ENCODE peak calls at places on chromosomes 12 and 14, in six cellular contexts. Q is left ventricle myocardium inferior; T is heart right ventricle; B is naive thymus-derived CD4-positive, alpha-beta T cell; O is HepG2; M is prostate gland. Y is an unnamed sample.

GRCh38 chr14:66228267-66228970 is 257.8 kb upstream of the CCDC196 start:
- DNase-seq in Q (no peak), T (no peak), B (no peak), O (no peak), M (no peak), Y (no peak)

GRCh38 chr12:41521872-41522379 is 333.8 kb downstream of the PDZRN4 start:
- DNase-seq in Q (no peak), T (no peak), B (no peak), O (no peak), M (no peak), Y (no peak)

GRCh38 chr12:3959799-3960560 is 86.8 kb upstream of the PARP11 start:
- DNase-seq in Q (peak; percentile 21), T (no peak), B (no peak), O (peak; percentile 83), M (no peak), Y (no peak)

GRCh38 chr14:96962337-96962736 is 165.2 kb downstream of the VRK1 start:
- DNase-seq in Q (no peak), T (no peak), B (peak; percentile 59), O (no peak), M (no peak), Y (no peak)

GRCh38 chr14:94655169-94655710 is 43.0 kb downstream of the SERPINA3 start:
- DNase-seq in Q (no peak), T (no peak), B (no peak), O (no peak), M (peak; percentile 40), Y (no peak)

GRCh38 chr12:93191956-93192355 is 185.8 kb upstream of the NUDT4 start:
- DNase-seq in Q (no peak), T (no peak), B (no peak), O (no peak), M (no peak), Y (no peak)

GRCh38 chr12:64025174-64025958 is 180.9 kb downstream of the SRGAP1 start:
- DNase-seq in Q (no peak), T (no peak), B (no peak), O (no peak), M (no peak), Y (no peak)

GRCh38 chr12:105240233-105240632 is 4.3 kb upstream of the APPL2 start:
- DNase-seq in Q (no peak), T (no peak), B (no peak), O (no peak), M (no peak), Y (no peak)

GRCh38 chr12:12985817-12986408 is 14.2 kb downstream of the HEBP1 start:
- DNase-seq in Q (no peak), T (no peak), B (no peak), O (peak; percentile 11), M (no peak), Y (peak; percentile 39)

GRCh38 chr12:12952036-12952435 is at the start of gene GPRC5D:
- DNase-seq in Q (no peak), T (no peak), B (no peak), O (no peak), M (no peak), Y (no peak)

GRCh38 chr12:19498099-19498498 is 58.8 kb downstream of the AEBP2 start:
- DNase-seq in Q (no peak), T (no peak), B (no peak), O (no peak), M (no peak), Y (no peak)

GRCh38 chr14:23829736-23830474 is 123.7 kb upstream of the DHRS4 start:
- DNase-seq in Q (no peak), T (no peak), B (no peak), O (peak; percentile 81), M (peak; percentile 5), Y (peak; percentile 66)

GRCh38 chr12:82216475-82216874 is 141.7 kb downstream of the CCDC59 start:
- DNase-seq in Q (no peak), T (no peak), B (no peak), O (no peak), M (no peak), Y (no peak)

GRCh38 chr14:58362798-58363412 is 32.8 kb upstream of the TOMM20L start:
- DNase-seq in Q (no peak), T (no peak), B (peak; percentile 23), O (peak; percentile 41), M (no peak), Y (no peak)

GRCh38 chr14:58270628-58271027 is 26.0 kb downstream of the PSMA3 start:
- DNase-seq in Q (no peak), T (no peak), B (no peak), O (no peak), M (no peak), Y (no peak)

GRCh38 chr14:77082356-77082755 is 15.7 kb upstream of the CIPC start:
- DNase-seq in Q (no peak), T (no peak), B (no peak), O (no peak), M (no peak), Y (no peak)

GRCh38 chr14:26719514-26719913 is 121.7 kb upstream of the NOVA1 start:
- DNase-seq in Q (no peak), T (no peak), B (no peak), O (peak; percentile 34), M (no peak), Y (no peak)

GRCh38 chr12:113136128-113136989 is 798 bp upstream of the RASAL1 start:
- DNase-seq in Q (no peak), T (no peak), B (peak; percentile 74), O (no peak), M (no peak), Y (peak; percentile 67)

GRCh38 chr12:103457471-103457870 is 38.3 kb downstream of the C12orf42 start:
- DNase-seq in Q (no peak), T (no peak), B (no peak), O (no peak), M (no peak), Y (no peak)

GRCh38 chr14:92481811-92482559 is 31.6 kb upstream of the RIN3 start:
- DNase-seq in Q (no peak), T (no peak), B (no peak), O (no peak), M (no peak), Y (no peak)

GRCh38 chr14:95143813-95144620 is 13.3 kb downstream of the DICER1 start:
- DNase-seq in Q (no peak), T (no peak), B (no peak), O (no peak), M (no peak), Y (no peak)

GRCh38 chr12:59393506-59393905 is 202.3 kb upstream of the SLC16A7 start:
- DNase-seq in Q (no peak), T (no peak), B (no peak), O (no peak), M (no peak), Y (no peak)

GRCh38 chr14:105530446-105531087 is 4.2 kb downstream of the TMEM121 start:
- DNase-seq in Q (no peak), T (no peak), B (no peak), O (no peak), M (no peak), Y (no peak)

GRCh38 chr14:105528859-105529505 is 2.6 kb downstream of the TMEM121 start:
- DNase-seq in Q (no peak), T (no peak), B (peak; percentile 32), O (no peak), M (no peak), Y (no peak)

GRCh38 chr14:105528197-105528858 is 1.9 kb downstream of the TMEM121 start:
- DNase-seq in Q (peak; percentile 79), T (peak; percentile 85), B (peak; percentile 76), O (peak; percentile 38), M (peak; percentile 69), Y (peak; percentile 79)

GRCh38 chr14:105531088-105531957 is 4.9 kb downstream of the TMEM121 start:
- DNase-seq in Q (no peak), T (no peak), B (no peak), O (no peak), M (no peak), Y (no peak)

GRCh38 chr14:105529506-105530445 is 3.4 kb downstream of the TMEM121 start:
- DNase-seq in Q (no peak), T (no peak), B (peak; percentile 21), O (peak; percentile 50), M (no peak), Y (no peak)
- H3K4me3 ChIP-seq in Q (peak overlapping the region; percentile 81), T (peak overlapping the region; percentile 47), B (peak overlapping the region; percentile 56), O (no peak overlapping the region), M (no peak overlapping the region), Y (no peak overlapping the region)

GRCh38 chr14:64196668-64197411 is 97.3 kb downstream of the ESR2 start:
- DNase-seq in Q (peak; percentile 51), T (peak; percentile 61), B (no peak), O (no peak), M (no peak), Y (no peak)

GRCh38 chr14:64196026-64196425 is 98.1 kb downstream of the ESR2 start:
- DNase-seq in Q (no peak), T (no peak), B (no peak), O (no peak), M (no peak), Y (no peak)

GRCh38 chr14:64193821-64194220 is 100.3 kb downstream of the ESR2 start:
- DNase-seq in Q (no peak), T (no peak), B (no peak), O (peak; percentile 5), M (no peak), Y (no peak)

GRCh38 chr14:64194404-64194803 is 99.8 kb downstream of the ESR2 start:
- DNase-seq in Q (no peak), T (no peak), B (no peak), O (peak; percentile 6), M (no peak), Y (no peak)

GRCh38 chr14:64195194-64195593 is 99.0 kb downstream of the ESR2 start:
- DNase-seq in Q (no peak), T (no peak), B (no peak), O (no peak), M (no peak), Y (no peak)
- H3K4me1 ChIP-seq in Q (peaks cover 61% of the 10 kb centered on the region), T (peaks cover 28% of the 10 kb centered on the region), B (peaks cover 7% of the 10 kb centered on the region), O (peaks cover 13% of the 10 kb centered on the region), M (no peaks in the 10 kb centered on the region), Y (no peaks in the 10 kb centered on the region)

GRCh38 chr14:100327128-100327527 is 4.0 kb downstream of the SLC25A47 start:
- DNase-seq in Q (no peak), T (no peak), B (no peak), O (no peak), M (no peak), Y (no peak)
- H3K4me3 ChIP-seq in Q (no peak overlapping the region), T (no peak overlapping the region), B (no peak overlapping the region), O (no peak overlapping the region), M (no peak overlapping the region), Y (no peak overlapping the region)

GRCh38 chr12:108621161-108621560 is 12.5 kb downstream of the SELPLG start:
- DNase-seq in Q (no peak), T (no peak), B (no peak), O (no peak), M (no peak), Y (no peak)

GRCh38 chr12:108623577-108623976 is 10.1 kb downstream of the SELPLG start:
- DNase-seq in Q (no peak), T (no peak), B (no peak), O (no peak), M (no peak), Y (no peak)

GRCh38 chr12:108620236-108620879 is 13.3 kb downstream of the SELPLG start:
- DNase-seq in Q (no peak), T (no peak), B (no peak), O (peak; percentile 71), M (no peak), Y (no peak)

GRCh38 chr12:108622425-108622824 is 11.3 kb downstream of the SELPLG start:
- DNase-seq in Q (no peak), T (no peak), B (no peak), O (peak; percentile 49), M (no peak), Y (no peak)

GRCh38 chr12:108622921-108623514 is 10.7 kb downstream of the SELPLG start:
- DNase-seq in Q (no peak), T (no peak), B (no peak), O (no peak), M (no peak), Y (no peak)
- H3K4me1 ChIP-seq in Q (peaks cover 16% of the 10 kb centered on the region), T (peaks cover 4% of the 10 kb centered on the region), B (peaks cover 55% of the 10 kb centered on the region), O (peaks cover 20% of the 10 kb centered on the region), M (peaks cover 3% of the 10 kb centered on the region), Y (no peaks in the 10 kb centered on the region)